ENCODE peak calls at places on chromosomes 7 and 10, in eight cellular contexts. W, U, I, H, D, N, E and Q are unnamed samples.

GRCh38 chr7:29839302-29839701 is 33.0 kb downstream of the WIPF3 start:
- DNase-seq in W (no peak), U (no peak), I (peak), H (no peak), D (no peak), N (no peak), E (peak), Q (peak)

GRCh38 chr7:25726682-25727357 is 425.2 kb upstream of the NFE2L3 start:
- DNase-seq in W (no peak), U (no peak), I (no peak), H (no peak), D (no peak), N (peak), E (peak), Q (no peak)

GRCh38 chr7:125878235-125878928 is 948.8 kb upstream of the POT1 start:
- DNase-seq in W (no peak), U (peak), I (no peak), H (no peak), D (no peak), N (no peak), E (no peak), Q (no peak)

GRCh38 chr7:25856056-25856780 is 295.8 kb upstream of the NFE2L3 start:
- DNase-seq in W (no peak), U (no peak), I (peak), H (peak), D (no peak), N (peak), E (no peak), Q (no peak)

GRCh38 chr7:132140341-132140740 is 435.9 kb downstream of the PLXNA4 start:
- DNase-seq in W (no peak), U (no peak), I (peak), H (no peak), D (no peak), N (peak), E (no peak), Q (no peak)

GRCh38 chr7:139734395-139734794 is 43.4 kb downstream of the HIPK2 start:
- DNase-seq in W (peak), U (no peak), I (peak), H (no peak), D (peak), N (no peak), E (peak), Q (no peak)

GRCh38 chr7:117395743-117396142 is 31.6 kb downstream of the ASZ1 start:
- DNase-seq in W (no peak), U (no peak), I (peak), H (no peak), D (no peak), N (peak), E (no peak), Q (no peak)

GRCh38 chr10:64379898-64380297 is 858.7 kb downstream of the REEP3 start:
- DNase-seq in W (no peak), U (no peak), I (no peak), H (peak), D (peak), N (no peak), E (no peak), Q (peak)

GRCh38 chr10:103800789-103801540 is 54.4 kb downstream of the SH3PXD2A start:
- DNase-seq in W (no peak), U (peak), I (peak), H (no peak), D (no peak), N (no peak), E (peak), Q (peak)

GRCh38 chr7:158646766-158647474 is 57.7 kb downstream of the NCAPG2 start:
- DNase-seq in W (no peak), U (peak), I (no peak), H (peak), D (no peak), N (peak), E (peak), Q (peak)

GRCh38 chr10:97708976-97709745 is 4.4 kb upstream of the MARVELD1 start:
- DNase-seq in W (peak), U (no peak), I (peak), H (peak), D (peak), N (peak), E (no peak), Q (peak)

GRCh38 chr7:80018941-80019808 is 115.5 kb upstream of the GNAI1 start:
- DNase-seq in W (peak), U (peak), I (peak), H (peak), D (peak), N (peak), E (peak), Q (peak)

GRCh38 chr10:28592953-28593352 is 60.0 kb downstream of the WAC start:
- DNase-seq in W (peak), U (no peak), I (peak), H (no peak), D (peak), N (no peak), E (peak), Q (peak)

GRCh38 chr7:102404005-102404861 is 8.1 kb downstream of the PRKRIP1 start:
- DNase-seq in W (peak), U (peak), I (peak), H (peak), D (peak), N (peak), E (peak), Q (peak)

GRCh38 chr10:19730071-19730470 is 86.2 kb upstream of the PLXDC2 start:
- DNase-seq in W (no peak), U (no peak), I (peak), H (no peak), D (no peak), N (no peak), E (peak), Q (no peak)

GRCh38 chr7:38052786-38053185 is 125.3 kb upstream of the STARD3NL start:
- DNase-seq in W (no peak), U (no peak), I (no peak), H (no peak), D (no peak), N (no peak), E (no peak), Q (no peak)

GRCh38 chr10:23192396-23192740 is 256 bp downstream of the PTF1A start:
- DNase-seq in W (no peak), U (no peak), I (no peak), H (peak), D (no peak), N (no peak), E (peak), Q (no peak)

GRCh38 chr10:131271195-131271880 is 40.2 kb downstream of the TCERG1L start:
- DNase-seq in W (no peak), U (no peak), I (no peak), H (no peak), D (no peak), N (no peak), E (no peak), Q (no peak)

GRCh38 chr7:155369766-155370165 is 72.1 kb downstream of the INSIG1 start:
- DNase-seq in W (no peak), U (no peak), I (no peak), H (no peak), D (no peak), N (no peak), E (no peak), Q (no peak)

GRCh38 chr7:102914585-102914984 is 1.8 kb downstream of the LRRC17 start:
- DNase-seq in W (no peak), U (no peak), I (peak), H (peak), D (peak), N (peak), E (no peak), Q (no peak)

GRCh38 chr7:115478426-115478825 is 552.1 kb downstream of the TFEC start:
- DNase-seq in W (no peak), U (no peak), I (no peak), H (no peak), D (no peak), N (no peak), E (no peak), Q (no peak)

GRCh38 chr10:102225646-102226541 is at the start of gene ELOVL3:
- DNase-seq in W (peak), U (peak), I (peak), H (peak), D (peak), N (peak), E (peak), Q (peak)

GRCh38 chr10:30751678-30752331 is 122.3 kb upstream of the LYZL2 start:
- DNase-seq in W (peak), U (peak), I (peak), H (peak), D (peak), N (peak), E (no peak), Q (no peak)

GRCh38 chr7:83410989-83411591 is 237.8 kb downstream of the SEMA3E start:
- DNase-seq in W (peak), U (peak), I (peak), H (peak), D (peak), N (peak), E (peak), Q (peak)

GRCh38 chr7:158843775-158844174 is 12.6 kb upstream of the DYNC2I1 start:
- DNase-seq in W (no peak), U (no peak), I (no peak), H (peak), D (no peak), N (no peak), E (no peak), Q (no peak)

GRCh38 chr7:50822716-50823115 is 40.0 kb upstream of the GRB10 start:
- DNase-seq in W (no peak), U (no peak), I (no peak), H (no peak), D (no peak), N (no peak), E (no peak), Q (no peak)

GRCh38 chr10:78942006-78942405 is 126.8 kb upstream of the ZMIZ1 start:
- DNase-seq in W (no peak), U (no peak), I (no peak), H (no peak), D (no peak), N (no peak), E (no peak), Q (no peak)

GRCh38 chr7:36545291-36545690 is 155.6 kb downstream of the ANLN start:
- DNase-seq in W (no peak), U (no peak), I (no peak), H (no peak), D (no peak), N (no peak), E (no peak), Q (no peak)

GRCh38 chr10:75926763-75927162 is 495.3 kb downstream of the LRMDA start:
- DNase-seq in W (no peak), U (no peak), I (no peak), H (peak), D (no peak), N (peak), E (no peak), Q (no peak)

GRCh38 chr10:96588060-96588554 is 1.3 kb upstream of the TM9SF3 start:
- DNase-seq in W (no peak), U (peak), I (no peak), H (no peak), D (no peak), N (no peak), E (no peak), Q (peak)

GRCh38 chr10:31939797-31940708 is 11.4 kb upstream of the ARHGAP12 start:
- DNase-seq in W (peak), U (no peak), I (no peak), H (no peak), D (no peak), N (no peak), E (peak), Q (no peak)

GRCh38 chr7:42907316-42907715 is 4.6 kb downstream of the C7orf25 start:
- DNase-seq in W (no peak), U (no peak), I (no peak), H (no peak), D (no peak), N (no peak), E (no peak), Q (no peak)

DNA sequence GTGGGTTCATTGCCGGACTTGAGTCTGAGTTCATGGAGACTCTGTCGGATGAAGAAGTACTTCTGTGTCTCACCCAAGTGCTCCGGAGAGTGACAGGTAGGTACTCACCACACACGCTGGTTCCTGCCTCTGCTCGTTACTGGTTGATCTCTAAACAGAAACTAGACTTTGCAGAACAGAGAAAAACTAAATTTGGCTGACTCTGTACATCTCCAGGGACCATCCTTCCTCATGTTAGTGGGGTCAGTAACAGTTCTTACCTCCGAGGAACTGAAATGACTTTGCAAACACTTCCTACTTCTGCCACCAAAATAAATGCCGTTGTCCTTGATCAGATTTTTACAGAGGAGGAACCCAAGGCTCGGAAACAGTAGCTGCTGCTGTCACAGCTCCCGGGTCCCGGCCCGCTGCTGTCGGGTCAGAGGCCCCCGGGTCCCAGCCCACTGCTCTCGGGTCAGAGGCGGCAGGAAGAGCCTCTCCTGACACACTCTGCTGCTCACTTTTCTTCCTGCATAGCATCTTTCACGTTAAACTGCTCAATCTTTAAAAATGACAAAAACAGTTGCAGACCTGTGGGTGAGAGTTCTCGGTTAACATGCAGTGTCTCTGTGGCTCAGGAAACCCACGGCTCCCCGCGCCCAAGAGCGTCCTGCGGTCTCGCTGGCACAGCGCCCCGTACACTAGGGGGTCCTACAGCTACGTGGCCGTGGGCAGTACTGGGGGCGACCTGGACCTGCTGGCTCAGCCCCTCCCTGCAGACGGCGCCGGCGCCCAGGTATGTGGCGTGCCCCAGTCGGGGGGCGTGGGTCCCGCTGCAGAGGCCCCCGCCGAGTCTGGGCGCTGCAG is 4.8 kb upstream of the MTG1 start:
- DNase-seq in W (no peak), U (peak), I (no peak), H (no peak), D (no peak), N (no peak), E (no peak), Q (no peak)
- TF ChIP-seq CTCF in W (no peak), U (peak), I (no peak), H (no peak), D (no peak), N (no peak), E (no peak), Q (no peak)

GRCh38 chr7:69599879-69600764 is 1.8 kb downstream of the AUTS2 start:
- DNase-seq in W (no peak), U (no peak), I (peak), H (peak), D (peak), N (peak), E (no peak), Q (no peak)

GRCh38 chr7:69599211-69599878 is 1.1 kb downstream of the AUTS2 start:
- DNase-seq in W (no peak), U (no peak), I (peak), H (peak), D (peak), N (peak), E (no peak), Q (no peak)

GRCh38 chr7:69598081-69598486 is at the start of gene AUTS2:
- DNase-seq in W (peak), U (peak), I (peak), H (peak), D (peak), N (peak), E (peak), Q (peak)

GRCh38 chr7:69597278-69598076 is 798 bp upstream of the AUTS2 start:
- DNase-seq in W (peak), U (no peak), I (peak), H (peak), D (peak), N (peak), E (no peak), Q (no peak)

GRCh38 chr7:69598487-69599148 is 343 bp downstream of the AUTS2 start:
- DNase-seq in W (no peak), U (no peak), I (peak), H (peak), D (no peak), N (peak), E (peak), Q (no peak)
- H3K4me2 ChIP-seq in W (peak), U (peak), I (peak), H (peak), D (peak), N (peak), E (peak), Q (peak)

DNA sequence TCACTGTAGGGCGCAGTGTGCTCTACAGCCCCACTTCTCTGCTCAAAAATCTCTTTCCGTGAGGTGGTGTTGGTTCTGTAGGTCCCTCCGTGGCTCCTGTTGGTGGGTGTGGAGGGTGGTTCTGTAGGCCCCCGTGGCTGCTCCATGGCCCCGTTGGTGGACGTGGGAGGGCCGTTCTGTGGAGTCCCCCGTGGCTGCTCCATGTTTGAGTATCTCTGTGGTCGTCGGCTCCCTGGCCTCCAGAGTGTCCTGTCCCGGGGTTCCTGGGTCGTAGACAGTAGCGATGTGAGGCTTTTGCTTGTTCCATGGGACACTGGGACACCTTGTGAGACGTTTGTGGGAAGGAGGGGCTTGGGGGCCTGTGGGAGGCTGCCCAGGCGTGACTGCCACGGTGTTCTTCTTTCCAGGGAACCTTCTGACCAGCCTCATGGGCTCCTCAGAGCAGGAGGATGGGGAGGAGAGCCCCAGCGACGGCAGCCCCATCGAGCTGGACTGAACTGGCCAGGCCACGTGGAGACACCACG is 18.6 kb downstream of the GET4 start:
- DNase-seq in W (no peak), U (no peak), I (no peak), H (no peak), D (no peak), N (no peak), E (no peak), Q (no peak)
- TF ChIP-seq CTCF in W (no peak), U (no peak), I (no peak), H (no peak), D (no peak), N (no peak), E (no peak), Q (no peak)

GRCh38 chr10:71621263-71621751 is 98.3 kb downstream of the C10orf105 start:
- DNase-seq in W (no peak), U (no peak), I (peak), H (peak), D (no peak), N (peak), E (no peak), Q (no peak)
- H3K4me2 ChIP-seq in W (no peak), U (peak), I (no peak), H (peak), D (peak), N (peak), E (no peak), Q (no peak)

DNA sequence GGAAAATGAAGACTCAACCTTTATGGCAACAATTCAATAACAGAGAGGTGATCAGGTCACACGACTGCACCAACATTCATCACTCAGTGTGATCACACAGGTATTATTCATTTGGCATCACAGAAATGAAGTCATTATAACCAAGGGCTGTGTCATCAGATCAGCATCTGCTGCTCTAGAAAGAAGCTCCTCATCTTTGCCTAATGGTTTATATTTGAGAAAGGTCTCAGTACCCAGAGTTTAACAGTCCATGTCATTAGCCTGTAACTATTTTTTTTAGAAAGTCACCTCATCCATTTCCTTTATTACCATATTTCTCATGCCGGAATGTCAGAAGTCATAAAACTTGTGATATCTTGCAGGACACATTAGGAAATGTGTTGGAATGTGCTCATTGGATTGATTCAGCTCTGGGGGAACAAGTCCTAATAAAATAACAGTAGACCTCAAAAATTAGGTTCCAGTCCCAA is 45.1 kb upstream of the PRKG1 start:
- DNase-seq in W (no peak), U (no peak), I (no peak), H (no peak), D (no peak), N (no peak), E (peak), Q (no peak)
- TF ChIP-seq CTCF in W (no peak), U (no peak), I (no peak), H (no peak), D (no peak), N (no peak), E (no peak), Q (no peak)

DNA sequence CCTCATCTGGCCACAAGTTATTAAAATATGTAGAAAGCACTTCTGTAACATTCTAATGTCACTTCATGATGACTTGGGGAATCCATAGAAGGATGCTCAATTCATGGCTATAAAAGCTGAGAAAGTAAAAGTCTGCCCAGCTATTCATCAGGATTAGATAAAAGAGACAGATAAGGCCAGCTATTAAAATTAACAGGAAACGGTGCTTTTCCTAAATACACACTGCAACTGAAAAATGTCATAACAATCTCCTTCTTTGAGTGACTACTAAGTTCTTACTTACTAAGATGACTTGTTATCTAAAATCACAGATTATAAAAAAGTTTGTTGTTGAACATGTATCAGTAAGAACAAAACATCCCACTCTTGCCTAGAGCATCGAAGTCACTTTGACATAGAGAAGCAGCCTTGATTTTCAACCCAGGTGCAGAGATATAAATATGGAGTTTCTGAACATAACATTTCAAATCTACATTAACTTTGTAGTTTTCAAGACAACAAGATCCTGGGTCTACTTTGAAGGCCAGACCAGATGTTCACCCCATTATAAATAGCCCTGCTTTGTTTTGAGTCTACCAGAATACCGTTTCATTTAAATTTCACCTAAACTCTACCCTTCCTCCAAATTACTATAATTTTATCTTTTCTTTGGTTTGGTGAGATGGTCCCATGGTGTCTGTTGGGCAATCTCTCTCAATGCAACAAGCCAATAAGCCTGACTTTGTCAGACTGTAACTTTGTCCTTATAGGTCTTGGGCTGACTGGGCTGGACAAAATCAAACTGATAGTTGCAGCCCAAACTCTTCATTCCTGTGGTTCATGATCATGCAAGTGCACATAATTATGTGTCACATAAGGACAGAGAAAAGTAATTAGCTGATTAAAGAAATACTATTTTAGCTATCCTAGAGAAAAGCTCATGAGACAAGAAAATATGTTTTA is 24.0 kb downstream of the HYCC1 start:
- DNase-seq in W (peak), U (no peak), I (no peak), H (no peak), D (no peak), N (no peak), E (no peak), Q (no peak)
- H3K4me2 ChIP-seq in W (no peak), U (no peak), I (no peak), H (peak), D (no peak), N (no peak), E (no peak), Q (no peak)